ENCODE peak calls at places on chromosomes 6 and 20, in four cellular contexts. S is cardiac muscle cell, L is fibroblast of pulmonary artery, C is foreskin fibroblast. D is an unnamed sample.

GRCh38 chr6:157107915-157108651 is 215.2 kb downstream of the TMEM242 start:
- DNase-seq in S (no peak), C (peak), L (peak), D (peak)

GRCh38 chr6:28215425-28215824 is 9.7 kb upstream of the ZSCAN9 start:
- DNase-seq in L (peak), C (peak), S (no peak), D (no peak)

GRCh38 chr20:48148020-48148419 is 362.7 kb upstream of the SULF2 start:
- DNase-seq in S (no peak), L (no peak), C (no peak), D (no peak)

GRCh38 chr6:118468682-118469465 is 79.2 kb upstream of the PLN start:
- DNase-seq in C (peak), L (peak), S (no peak), D (no peak)

GRCh38 chr6:1535295-1535694 is 74.4 kb upstream of the FOXC1 start:
- DNase-seq in S (no peak), C (peak), L (peak), D (no peak)

GRCh38 chr6:89662659-89663223 is 24.2 kb upstream of the LYRM2 start:
- DNase-seq in S (no peak), C (no peak), L (no peak), D (no peak)

GRCh38 chr6:111605100-111605748 is 454 bp downstream of the TRAF3IP2 start:
- DNase-seq in L (peak), C (peak), S (peak), D (no peak)

GRCh38 chr20:61803903-61804804 is 261.5 kb downstream of the TAF4 start:
- DNase-seq in C (peak), S (no peak), L (peak), D (no peak)

DNA sequence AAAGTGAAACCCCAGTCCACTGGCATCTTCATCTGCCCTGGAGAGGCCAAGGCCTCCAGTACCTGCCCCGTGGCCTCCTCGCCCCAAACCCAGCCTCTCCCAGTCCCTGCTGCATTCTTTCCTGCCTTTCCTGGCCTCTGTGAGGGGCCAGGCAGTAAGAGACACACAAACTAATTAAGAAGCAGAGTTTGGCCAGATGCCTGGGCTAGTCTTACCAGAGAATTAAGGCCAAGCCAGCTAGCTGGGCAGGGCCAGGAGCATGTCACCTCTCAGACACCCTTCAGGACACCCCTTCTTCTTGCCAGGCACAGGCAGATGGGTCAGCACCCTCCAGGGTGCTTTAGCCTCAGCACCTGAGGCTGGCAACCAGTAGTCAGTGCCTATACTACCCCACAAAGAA is 2.4 kb downstream of the MDGA1 start:
- DNase-seq in L (no peak), S (no peak), C (no peak), D (no peak)
- H3K4me3 ChIP-seq in L (no peak), S (no peak), C (peak), D (peak)

DNA sequence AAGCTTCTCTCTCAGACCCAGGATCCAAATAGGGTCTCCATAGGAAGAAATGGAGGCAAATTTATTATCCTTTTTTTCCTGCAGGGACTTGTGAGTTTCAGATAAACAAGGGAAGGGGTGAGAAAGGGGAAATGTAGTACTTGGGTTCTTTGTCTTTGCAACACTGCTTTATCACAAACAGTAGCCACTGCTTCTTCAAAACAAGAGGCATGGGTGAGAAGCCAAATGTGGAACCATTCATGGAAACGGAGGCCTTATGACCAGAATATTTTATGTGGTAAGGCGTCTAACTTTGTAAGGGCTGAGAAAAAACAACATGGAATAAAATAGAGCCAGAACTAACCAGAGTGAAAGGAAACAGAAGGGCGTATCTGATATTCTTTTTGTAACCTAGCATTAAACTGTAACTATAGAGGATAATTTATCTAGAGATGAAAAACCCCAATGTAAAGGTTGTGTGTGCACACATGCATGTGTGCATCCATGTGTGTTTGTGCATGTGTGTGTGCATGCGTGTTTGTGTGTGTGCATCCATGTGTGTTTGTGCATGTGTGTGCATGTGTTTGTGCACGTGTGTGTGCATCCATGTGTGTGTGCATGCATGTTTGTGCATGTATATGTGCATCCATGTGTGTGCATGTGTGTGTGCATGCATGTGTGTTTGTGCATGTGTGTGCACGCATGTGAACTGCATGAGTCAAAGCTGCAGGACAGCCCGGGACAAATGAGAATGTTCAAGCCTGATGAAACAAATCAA is 143.3 kb upstream of the SMLR1 start:
- DNase-seq in S (no peak), C (no peak), L (no peak), D (no peak)
- H3K4me3 ChIP-seq in S (no peak), C (no peak), L (no peak), D (no peak)

GRCh38 chr20:17679786-17680127 is 2.3 kb downstream of the RRBP1 start:
- DNase-seq in C (no peak), S (peak), L (no peak), D (no peak)
- H3K4me3 ChIP-seq in C (peak), S (no peak), L (peak), D (peak)

DNA sequence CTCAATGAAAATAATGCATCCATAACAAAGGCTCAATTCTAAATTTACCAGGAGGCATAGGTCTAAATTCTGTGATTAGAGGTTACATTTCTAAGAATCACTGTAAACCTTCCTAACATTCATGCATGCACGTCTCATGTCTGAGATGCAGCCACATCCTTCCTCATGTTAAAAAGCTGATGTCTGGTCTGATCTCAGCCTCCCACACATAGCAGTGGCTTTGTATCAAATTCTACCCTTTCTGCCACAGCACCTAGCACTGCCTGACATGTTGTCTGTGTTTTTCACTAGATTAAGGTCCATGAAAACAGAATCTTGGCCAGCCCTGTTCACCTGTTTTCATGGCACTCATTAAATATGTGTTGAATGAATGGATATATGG is 171.1 kb downstream of the WDR27 start:
- DNase-seq in C (no peak), S (no peak), L (no peak), D (no peak)
- H3K4me3 ChIP-seq in C (no peak), S (no peak), L (no peak), D (no peak)

GRCh38 chr6:105815657-105816555 is 270.2 kb upstream of the PRDM1 start:
- DNase-seq in C (peak), S (no peak), L (no peak), D (no peak)
- H3K4me3 ChIP-seq in C (no peak), S (no peak), L (no peak), D (no peak)

DNA sequence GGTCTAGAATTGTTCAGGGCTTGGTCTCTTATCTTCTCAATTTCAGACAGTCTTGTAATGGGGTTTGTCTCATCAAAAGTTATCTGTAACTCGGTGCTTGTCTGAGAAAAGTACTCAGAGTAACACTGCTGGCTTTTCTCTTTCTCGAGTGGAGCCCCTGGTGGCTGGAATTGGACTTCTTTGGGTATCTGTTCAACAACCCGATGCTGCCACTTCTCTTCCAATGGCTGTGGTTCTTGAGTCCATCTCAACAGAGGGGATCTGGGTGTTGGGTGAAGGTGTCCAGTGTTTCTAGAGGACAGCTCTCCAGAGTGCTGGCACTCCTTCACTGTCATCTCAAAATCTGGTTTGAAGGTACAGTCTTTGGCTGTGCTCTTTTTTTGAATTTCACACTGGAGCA is 24.6 kb downstream of the DST start:
- DNase-seq in C (no peak), S (no peak), L (no peak), D (no peak)
- H3K4me3 ChIP-seq in C (no peak), S (no peak), L (no peak), D (no peak)

GRCh38 chr6:47299965-47300364 is 9.7 kb downstream of the TNFRSF21 start:
- DNase-seq in L (no peak), C (no peak), S (no peak), D (no peak)
- H3K4me3 ChIP-seq in L (no peak), C (no peak), S (no peak), D (no peak)

DNA sequence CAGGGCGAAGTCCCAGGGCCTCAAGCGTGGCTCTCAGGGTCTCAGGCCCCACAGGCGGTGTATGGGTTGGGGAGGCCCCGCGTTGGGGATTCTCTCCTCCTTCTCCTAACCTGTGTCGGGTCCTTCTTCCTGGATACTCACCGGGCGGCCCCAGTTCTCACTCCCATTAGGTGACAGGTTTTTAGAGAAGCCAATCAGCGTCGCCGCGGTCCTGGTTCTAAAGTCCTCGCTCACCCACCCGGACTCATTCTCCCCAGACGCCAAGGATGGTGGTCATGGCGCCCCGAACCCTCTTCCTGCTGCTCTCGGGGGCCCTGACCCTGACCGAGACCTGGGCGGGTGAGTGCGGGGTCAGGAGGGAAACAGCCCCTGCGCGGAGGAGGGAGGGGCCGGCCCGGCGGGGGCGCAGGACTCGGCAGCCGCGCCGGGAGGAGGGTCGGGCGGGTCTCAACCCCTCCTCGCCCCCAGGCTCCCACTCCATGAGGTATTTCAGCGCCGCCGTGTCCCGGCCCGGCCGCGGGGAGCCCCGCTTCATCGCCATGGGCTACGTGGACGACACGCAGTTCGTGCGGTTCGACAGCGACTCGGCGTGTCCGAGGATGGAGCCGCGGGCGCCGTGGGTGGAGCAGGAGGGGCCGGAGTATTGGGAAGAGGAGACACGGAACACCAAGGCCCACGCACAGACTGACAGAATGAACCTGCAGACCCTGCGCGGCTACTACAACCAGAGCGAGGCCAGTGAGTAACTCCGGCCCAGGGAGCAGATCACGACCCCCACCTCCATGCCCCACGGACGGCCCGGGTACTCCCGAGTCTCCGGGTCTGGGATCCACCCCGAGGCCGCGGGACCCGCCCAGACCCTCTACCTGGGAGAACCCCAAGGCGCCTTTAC is at the start of gene HLA-G:
- DNase-seq in S (peak), C (no peak), L (no peak), D (no peak)
- H3K4me3 ChIP-seq in S (peak), C (no peak), L (no peak), D (no peak)

D was measured in astrocyte of the cerebellum.